ENCODE peak calls at places on chromosome 9, in seven cellular contexts. R is lower lobe of right lung, A is AG09309, J is HTR-8/SVneo, Q is lower leg skin, U is NCI-H460, Z is cardiac septum. B is an unnamed sample.

GRCh38 chr9:117425562-117425961 is 10.7 kb upstream of the ASTN2 start:
- DNase-seq in Q (no peak), U (no peak), R (no peak), A (no peak), Z (no peak), J (no peak), B (no peak)

GRCh38 chr9:32954642-32955041 is 46.8 kb downstream of the APTX start:
- DNase-seq in U (no peak), Q (no peak), Z (no peak), A (peak), J (no peak), R (no peak), B (peak)

GRCh38 chr9:83537331-83538171 is 650 bp downstream of the FRMD3 start:
- DNase-seq in R (no peak), U (no peak), A (no peak), J (no peak), Q (no peak), Z (no peak), B (no peak)

GRCh38 chr9:100033877-100034551 is 64.8 kb downstream of the ERP44 start:
- DNase-seq in Q (no peak), J (no peak), A (no peak), R (no peak), Z (no peak), U (no peak), B (no peak)

GRCh38 chr9:135213566-135213965 is 126.1 kb downstream of the OLFM1 start:
- DNase-seq in Z (peak), R (peak), Q (no peak), U (no peak), A (no peak), J (no peak), B (no peak)

GRCh38 chr9:82560457-82560904 is 502.5 kb downstream of the RASEF start:
- DNase-seq in Q (no peak), Z (no peak), A (no peak), R (peak), U (no peak), J (no peak), B (no peak)

GRCh38 chr9:10566853-10567252 is 45.9 kb downstream of the PTPRD start:
- DNase-seq in J (no peak), Z (no peak), R (no peak), U (no peak), Q (no peak), A (no peak), B (no peak)

GRCh38 chr9:126420643-126421564 is 94.3 kb downstream of the MVB12B start:
- DNase-seq in Q (no peak), R (no peak), J (no peak), A (no peak), Z (no peak), U (no peak), B (no peak)

GRCh38 chr9:343773-344172 is 129.1 kb downstream of the DOCK8 start:
- DNase-seq in J (no peak), Q (no peak), R (no peak), A (no peak), U (no peak), Z (no peak), B (no peak)

GRCh38 chr9:3391414-3391813 is 134.4 kb downstream of the RFX3 start:
- DNase-seq in A (no peak), R (no peak), J (no peak), Q (no peak), Z (no peak), U (no peak), B (no peak)

GRCh38 chr9:35774907-35775635 is 16.3 kb upstream of the NPR2 start:
- DNase-seq in Q (no peak), A (no peak), R (no peak), Z (no peak), U (no peak), J (no peak), B (no peak)

GRCh38 chr9:130290353-130291181 is 25.0 kb downstream of the HMCN2 start:
- DNase-seq in Q (peak), U (no peak), A (no peak), J (no peak), Z (peak), R (peak), B (no peak)

GRCh38 chr9:947985-948384 is 28.5 kb upstream of the DMRT3 start:
- DNase-seq in R (no peak), U (no peak), Q (no peak), Z (no peak), A (no peak), J (no peak), B (no peak)

GRCh38 chr9:91154686-91155085 is 207.0 kb downstream of the AUH start:
- DNase-seq in R (no peak), Q (no peak), A (no peak), U (no peak), Z (no peak), J (no peak), B (no peak)

GRCh38 chr9:12718482-12719026 is 25.4 kb downstream of the TYRP1 start:
- DNase-seq in A (peak), R (no peak), U (no peak), Q (no peak), Z (no peak), J (no peak), B (no peak)

GRCh38 chr9:125652771-125653170 is 54.2 kb downstream of the MAPKAP1 start:
- DNase-seq in A (no peak), U (no peak), Q (no peak), Z (no peak), J (no peak), R (no peak), B (no peak)

B was measured in GM04504.